ENCODE peak calls at places on chromosomes 5 and 9, in four cellular contexts. Q, N, Y and H are unnamed samples. For H3K4me1, the result is how much of the 10 kb centered on the place peaks cover.

GRCh38 chr5:169796731-169797130 is 159.7 kb downstream of the DOCK2 start:
- DNase-seq in Y (no peak), N (no peak), Q (no peak), H (no peak)

GRCh38 chr5:172133359-172134029 is 54.5 kb downstream of the STK10 start:
- DNase-seq in Y (no peak), Q (no peak), N (no peak), H (peak)

GRCh38 chr5:139425497-139425896 is 13.8 kb downstream of the DNAJC18 start:
- DNase-seq in Q (no peak), Y (no peak), N (no peak), H (no peak)

GRCh38 chr9:6630502-6631206 is 14.9 kb downstream of the GLDC start:
- DNase-seq in Q (no peak), N (no peak), Y (no peak), H (no peak)

GRCh38 chr5:136656811-136657210 is 291.5 kb upstream of the TRPC7 start:
- DNase-seq in Y (no peak), N (no peak), Q (no peak), H (no peak)

GRCh38 chr9:133813749-133814585 is 75.8 kb upstream of the SARDH start:
- DNase-seq in N (no peak), Q (peak), Y (no peak), H (no peak)

GRCh38 chr9:115157245-115157674 is 39.3 kb upstream of the TNC start:
- DNase-seq in Q (no peak), Y (no peak), N (no peak), H (no peak)

GRCh38 chr5:111706345-111706744 is 50.6 kb downstream of the NREP start:
- DNase-seq in Y (no peak), Q (no peak), N (no peak), H (no peak)

GRCh38 chr9:126336350-126337335 is 10.0 kb downstream of the MVB12B start:
- DNase-seq in Q (no peak), Y (no peak), N (no peak), H (no peak)

GRCh38 chr9:110939053-110939452 is 99.2 kb downstream of the LPAR1 start:
- DNase-seq in Q (no peak), N (no peak), Y (no peak), H (no peak)

GRCh38 chr9:134546231-134546731 is 95.3 kb upstream of the COL5A1 start:
- DNase-seq in Y (no peak), N (no peak), Q (no peak), H (no peak)

GRCh38 chr5:65867509-65868195 is 58.7 kb upstream of the ERBIN start:
- DNase-seq in Y (no peak), N (no peak), Q (no peak), H (no peak)

GRCh38 chr9:87876708-87877107 is 6.0 kb upstream of the SPATA31E1 start:
- DNase-seq in Q (no peak), Y (no peak), N (no peak), H (no peak)

GRCh38 chr5:132495063-132495671 is 4.6 kb upstream of the IRF1 start:
- DNase-seq in Q (no peak), Y (no peak), N (peak), H (no peak)

GRCh38 chr9:80878556-80878955 is 810.8 kb downstream of the TLE1 start:
- DNase-seq in Y (no peak), Q (no peak), N (no peak), H (no peak)

GRCh38 chr9:33140406-33141360 is 26.5 kb downstream of the B4GALT1 start:
- DNase-seq in Y (peak), N (no peak), Q (no peak), H (no peak)

GRCh38 chr5:120765189-120765588 is 301.1 kb downstream of the PRR16 start:
- DNase-seq in Y (no peak), Q (no peak), N (no peak), H (no peak)

GRCh38 chr5:91189480-91190332 is 193.4 kb downstream of the ARRDC3 start:
- DNase-seq in Q (peak), Y (no peak), N (no peak), H (peak)

GRCh38 chr9:89463986-89464901 is 33.7 kb downstream of the SEMA4D start:
- DNase-seq in Q (no peak), Y (no peak), N (no peak), H (no peak)

GRCh38 chr9:90142580-90142979 is 500.0 kb downstream of the DIRAS2 start:
- DNase-seq in N (no peak), Q (peak), Y (no peak), H (no peak)

GRCh38 chr9:60545346-60546315 is 368.6 kb upstream of the SPATA31A5 start:
- DNase-seq in N (no peak), Y (no peak), Q (no peak), H (no peak)

GRCh38 chr5:76305264-76305663 is 97.8 kb upstream of the IQGAP2 start:
- DNase-seq in Q (no peak), N (no peak), Y (no peak), H (no peak)

GRCh38 chr9:32404402-32404801 is 20.0 kb downstream of the ACO1 start:
- DNase-seq in Q (no peak), N (no peak), Y (no peak), H (no peak)

GRCh38 chr5:36374275-36374862 is 72.7 kb upstream of the RANBP3L start:
- DNase-seq in N (no peak), Q (no peak), Y (no peak), H (no peak)
- TF ChIP-seq CTCF in N (no peak), Q (no peak), Y (no peak), H (no peak)

GRCh38 chr5:151182501-151182900 is 24.9 kb upstream of the ANXA6 start:
- DNase-seq in Q (no peak), N (no peak), Y (no peak), H (no peak)
- H3K4me1 ChIP-seq in Q (under half), N (under half), Y (under half), H (under half)

DNA sequence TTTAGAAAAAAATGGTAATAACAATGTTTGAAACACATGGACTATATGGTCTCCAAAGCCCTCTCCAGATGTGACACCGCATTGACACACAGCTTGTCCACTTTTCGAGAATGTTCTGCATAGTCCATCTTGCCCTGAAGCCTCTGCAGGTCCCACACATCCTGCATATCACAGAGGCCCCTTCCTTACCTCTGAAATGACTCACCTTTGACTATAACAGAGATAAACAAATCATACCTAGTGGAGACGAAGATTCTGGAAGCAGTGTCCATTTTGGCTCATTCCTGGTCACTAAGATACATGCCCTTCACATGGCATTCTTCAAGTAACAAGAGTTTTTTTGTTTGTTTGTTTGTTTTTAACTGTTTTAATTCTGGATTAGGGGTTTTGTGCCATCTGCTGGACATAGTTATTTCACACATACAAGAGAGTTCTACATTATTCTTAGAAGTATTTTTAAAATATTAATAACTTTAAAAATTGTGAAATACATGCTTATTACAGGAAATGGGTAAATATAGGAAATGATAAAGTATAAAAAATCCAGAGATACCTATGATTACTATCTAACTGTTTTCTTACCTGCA is 5.1 kb downstream of the ARL14EPL start:
- DNase-seq in N (no peak), Y (no peak), Q (no peak), H (no peak)
- TF ChIP-seq CTCF in N (no peak), Y (no peak), Q (no peak), H (no peak)

DNA sequence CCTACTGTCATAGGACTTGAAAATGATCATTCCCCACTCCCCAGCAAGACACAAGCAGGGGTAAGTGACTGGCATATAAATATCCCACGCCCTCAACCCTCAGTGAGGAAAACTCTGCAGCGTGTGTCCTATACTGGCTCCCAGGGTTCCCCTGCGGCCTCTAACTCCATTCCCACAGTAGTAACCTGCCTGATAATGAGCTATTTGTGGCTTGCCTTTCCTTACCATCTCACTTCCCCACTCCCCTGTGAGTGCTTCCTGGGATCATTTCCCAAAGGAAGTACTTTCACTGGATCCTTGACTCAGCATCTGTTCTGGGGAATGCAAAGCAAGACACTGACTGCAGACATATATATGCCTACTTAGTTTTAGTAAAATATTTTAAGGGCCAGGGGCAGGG is 14.3 kb downstream of the CDC14B start:
- DNase-seq in N (no peak), Q (peak), Y (no peak), H (no peak)
- H3K4me1 ChIP-seq in N (under half), Q (under half), Y (under half), H (under half)

GRCh38 chr9:37787059-37787458 is 2.2 kb upstream of the EXOSC3 start:
- DNase-seq in Y (no peak), Q (no peak), N (no peak), H (no peak)
- TF ChIP-seq CTCF in Y (no peak), Q (no peak), N (no peak), H (no peak)

DNA sequence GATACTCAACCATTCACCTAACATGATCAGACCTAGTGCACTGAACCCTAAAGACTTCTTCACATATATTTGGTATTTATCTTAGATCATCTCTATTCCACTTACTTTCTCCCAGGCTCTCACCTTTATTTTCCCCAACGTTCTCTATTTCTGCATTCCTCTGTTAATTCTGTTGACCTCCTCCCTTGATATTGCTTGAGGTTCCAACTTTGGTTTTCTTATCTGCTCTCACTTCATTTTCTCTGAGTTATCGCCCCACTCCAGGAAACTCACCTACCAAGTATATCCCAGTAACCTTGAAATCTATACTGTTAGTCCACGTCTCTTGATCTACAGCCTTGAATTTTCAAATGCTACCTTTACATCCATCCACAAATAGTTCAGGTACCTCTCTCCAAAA is 9.2 kb downstream of the NADK2 start:
- DNase-seq in N (no peak), Q (no peak), Y (no peak), H (no peak)
- H3K4me1 ChIP-seq in N (under half), Q (under half), Y (under half), H (under half)

DNA sequence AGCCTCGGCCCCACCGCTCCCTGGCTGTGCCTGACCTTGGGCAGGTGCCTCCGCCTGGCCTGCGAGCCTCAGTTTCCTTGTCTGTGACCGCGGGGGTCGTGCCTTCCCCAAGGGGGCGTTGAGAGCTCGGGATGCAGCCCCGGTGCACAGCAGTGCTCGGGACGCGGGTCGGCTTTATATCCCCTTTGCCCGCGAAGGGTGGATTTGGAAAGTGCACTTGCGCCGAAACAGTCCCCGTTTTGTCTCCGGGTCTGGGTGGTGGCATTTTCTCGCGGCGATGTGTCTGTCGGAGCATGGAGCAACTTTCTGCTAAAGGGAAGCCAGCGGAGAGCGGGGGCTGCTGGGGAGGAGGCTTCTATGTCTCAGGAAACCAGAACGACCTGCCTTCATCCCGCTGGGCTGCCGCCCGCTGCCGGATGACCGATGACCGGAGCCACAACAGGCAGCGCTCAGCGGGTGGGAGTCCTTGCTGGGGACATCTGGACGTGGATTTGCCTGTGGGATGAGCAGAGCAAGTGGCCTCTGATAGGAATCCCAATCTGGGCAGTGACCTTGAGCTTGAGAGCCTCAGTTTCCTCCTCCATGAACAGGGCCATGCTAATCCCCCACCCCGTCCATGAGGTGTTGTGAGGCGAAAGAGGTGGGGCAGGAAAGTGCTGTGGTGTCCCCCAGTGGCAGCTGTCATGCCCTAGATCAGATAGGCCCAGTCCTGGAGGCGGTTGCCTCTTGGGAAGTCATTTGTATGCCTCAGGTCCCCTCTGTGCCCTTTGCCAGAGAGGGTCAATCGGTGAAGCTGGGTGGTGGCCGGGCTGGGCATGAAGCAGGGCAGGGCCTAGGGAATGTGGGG is 651 bp downstream of the HRH2 start:
- DNase-seq in N (no peak), Q (no peak), Y (no peak), H (no peak)
- TF ChIP-seq CTCF in N (no peak), Q (no peak), Y (no peak), H (no peak)

DNA sequence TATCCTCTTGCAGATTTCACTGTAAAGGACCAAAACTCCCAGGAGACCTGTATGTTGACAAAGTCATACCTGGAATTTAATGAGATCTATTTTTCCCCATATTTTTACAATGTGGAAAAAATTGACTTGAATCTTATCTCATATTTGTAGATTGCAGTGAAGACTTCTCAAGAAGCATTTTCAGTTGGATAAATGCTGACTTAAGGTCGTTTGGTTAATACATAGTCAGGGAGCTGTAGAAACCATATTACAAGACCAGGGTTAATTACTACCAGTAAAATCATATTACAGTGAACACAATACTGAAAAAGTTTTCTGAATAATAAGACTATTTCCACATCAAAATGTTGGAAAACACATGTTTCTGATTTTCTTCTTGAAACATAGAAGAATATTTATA is 119.8 kb downstream of the ATG10 start:
- DNase-seq in N (no peak), Y (no peak), Q (no peak), H (no peak)
- H3K4me1 ChIP-seq in N (under half), Y (under half), Q (under half), H (under half)